ENCODE peak calls at places on chromosomes 11 and 22, in nine cellular contexts. Z is tibial artery, L is GM23248, E is adipocyte, M is Caco-2, F is upper lobe of right lung, Y is tibial nerve, Q is IMR-90, K is colonic mucosa. S is an unnamed sample. For H3K4me1 and H3K9me3, the result is how much of the 10 kb centered on the place peaks cover.

GRCh38 chr11:126542621-126543020 is 187.1 kb downstream of the ST3GAL4 start:
- DNase-seq in Q (no peak), F (no peak), L (peak), Y (no peak), Z (no peak), K (no peak), M (no peak), E (no peak), S (peak)

GRCh38 chr11:103994111-103994510 is 42.3 kb upstream of the DDI1 start:
- DNase-seq in Y (no peak), F (no peak), K (no peak), Q (no peak), Z (no peak), L (peak), E (peak), M (no peak), S (peak)

GRCh38 chr22:32389685-32390084 is 22.4 kb downstream of the RTCB start:
- DNase-seq in Y (no peak), L (peak), Q (peak), Z (no peak), E (peak), K (no peak), M (peak), F (no peak), S (no peak)

GRCh38 chr11:134696455-134696854 is 284.4 kb upstream of the B3GAT1 start:
- DNase-seq in M (no peak), Y (no peak), E (no peak), L (no peak), Q (no peak), Z (no peak), F (no peak), K (no peak), S (no peak)

GRCh38 chr22:40855960-40856512 is 403 bp downstream of the ST13 start:
- DNase-seq in L (peak), E (peak), M (no peak), Y (no peak), Z (peak), Q (peak), F (no peak), K (peak), S (peak)

GRCh38 chr11:11563193-11563592 is 58.6 kb downstream of the GALNT18 start:
- DNase-seq in E (no peak), L (no peak), K (no peak), Y (no peak), Z (no peak), M (no peak), F (no peak), Q (no peak), S (no peak)

GRCh38 chr11:115464269-115464668 is 39.9 kb downstream of the CADM1 start:
- DNase-seq in M (no peak), Q (peak), K (no peak), Y (no peak), E (no peak), L (no peak), Z (no peak), F (no peak), S (peak)

GRCh38 chr11:127470485-127470884 is 469.9 kb upstream of the KIRREL3 start:
- DNase-seq in M (peak), Y (no peak), Z (no peak), L (peak), E (no peak), F (no peak), K (no peak), Q (no peak), S (no peak)

GRCh38 chr22:23537421-23537820 is 42.7 kb downstream of the IGLL1 start:
- DNase-seq in M (no peak), Q (no peak), F (peak), K (no peak), E (no peak), Y (no peak), L (no peak), Z (no peak), S (no peak)

GRCh38 chr11:119602745-119603373 is 126.1 kb downstream of the NECTIN1 start:
- DNase-seq in Q (no peak), Z (no peak), F (no peak), L (no peak), Y (no peak), K (no peak), M (no peak), E (no peak), S (no peak)

GRCh38 chr22:43473441-43473840 is 61.6 kb downstream of the MPPED1 start:
- DNase-seq in M (no peak), Z (no peak), E (no peak), F (no peak), Y (no peak), K (no peak), L (no peak), Q (no peak), S (no peak)

GRCh38 chr11:100578966-100579365 is 108.1 kb upstream of the ARHGAP42 start:
- DNase-seq in L (peak), M (peak), Q (peak), Y (no peak), Z (no peak), F (no peak), E (peak), K (no peak), S (peak)

GRCh38 chr11:35823742-35824298 is 120.0 kb upstream of the LDLRAD3 start:
- DNase-seq in E (no peak), F (no peak), Y (no peak), K (no peak), Q (no peak), M (no peak), L (no peak), Z (no peak), S (no peak)

GRCh38 chr22:27245056-27245455 is 556.5 kb downstream of the MN1 start:
- DNase-seq in Q (no peak), M (no peak), E (no peak), Z (no peak), Y (no peak), F (no peak), K (no peak), L (no peak), S (no peak)

GRCh38 chr11:132373405-132374141 is 1003.2 kb downstream of the NTM start:
- DNase-seq in F (no peak), M (no peak), L (no peak), K (no peak), Q (no peak), E (no peak), Z (no peak), Y (no peak), S (no peak)

GRCh38 chr11:12090761-12091261 is 19.6 kb upstream of the MICAL2 start:
- DNase-seq in Y (no peak), Z (peak), Q (no peak), F (peak), M (peak), K (peak), E (no peak), L (no peak), S (no peak)

GRCh38 chr22:37095113-37095512 is 14.4 kb downstream of the TMPRSS6 start:
- DNase-seq in Q (no peak), E (no peak), Z (no peak), K (no peak), F (no peak), M (no peak), Y (no peak), L (no peak), S (no peak)

GRCh38 chr11:12214751-12215150 is 104.4 kb downstream of the MICAL2 start:
- DNase-seq in Q (peak), Z (no peak), L (peak), E (peak), K (no peak), M (peak), F (no peak), Y (no peak), S (no peak)

GRCh38 chr11:93248602-93249001 is 50.8 kb upstream of the SLC36A4 start:
- DNase-seq in M (no peak), Z (no peak), Q (peak), E (peak), K (no peak), Y (no peak), L (peak), F (no peak), S (no peak)

GRCh38 chr11:12161603-12162350 is 51.4 kb downstream of the MICAL2 start:
- DNase-seq in Z (no peak), F (peak), L (no peak), Y (no peak), E (no peak), M (no peak), Q (no peak), K (no peak), S (no peak)

GRCh38 chr11:18392434-18393321 is 1.7 kb upstream of the LDHA start:
- DNase-seq in K (no peak), L (peak), Q (no peak), E (no peak), M (no peak), Y (no peak), F (no peak), Z (no peak), S (no peak)

GRCh38 chr11:16860632-16861031 is 122.2 kb downstream of the C11orf58 start:
- DNase-seq in Z (no peak), Y (no peak), L (no peak), Q (no peak), F (no peak), K (no peak), E (no peak), M (no peak), S (no peak)

GRCh38 chr11:75212463-75212862 is 28.1 kb upstream of the TPBGL start:
- DNase-seq in F (no peak), E (no peak), Y (no peak), Q (no peak), Z (no peak), M (no peak), K (no peak), L (no peak), S (no peak)

GRCh38 chr11:120129570-120129969 is 8.3 kb downstream of the TRIM29 start:
- DNase-seq in Y (no peak), M (no peak), K (no peak), F (peak), L (no peak), E (no peak), Z (no peak), Q (no peak), S (no peak)

GRCh38 chr11:43579171-43579918 is 101.2 kb upstream of the HSD17B12 start:
- DNase-seq in E (peak), L (peak), Z (no peak), Q (peak), F (no peak), K (no peak), Y (no peak), M (peak), S (peak)

GRCh38 chr22:19120829-19121630 is 1.2 kb downstream of the DGCR2 start:
- DNase-seq in M (peak), K (peak), L (peak), Z (no peak), F (peak), Y (no peak), E (peak), Q (peak), S (peak)

GRCh38 chr22:30453731-30454510 is 17.9 kb downstream of the SEC14L3 start:
- DNase-seq in Q (no peak), L (peak), Y (no peak), E (peak), Z (no peak), M (no peak), F (peak), K (no peak), S (no peak)

GRCh38 chr11:132427611-132428010 is 1057.2 kb downstream of the NTM start:
- DNase-seq in Z (no peak), E (no peak), F (no peak), M (no peak), L (peak), Y (no peak), K (no peak), Q (no peak), S (peak)

GRCh38 chr11:130209128-130209932 is 49.7 kb downstream of the ST14 start:
- DNase-seq in K (peak), M (no peak), Q (no peak), Y (no peak), E (no peak), L (no peak), F (peak), Z (no peak), S (no peak)

GRCh38 chr11:41498726-41499125 is 39.3 kb upstream of the LRRC4C start:
- DNase-seq in Y (no peak), M (no peak), Q (no peak), Z (no peak), F (no peak), L (peak), K (no peak), E (peak), S (no peak)

GRCh38 chr11:72831521-72832300 is 17.5 kb downstream of the ATG16L2 start:
- DNase-seq in L (peak), E (peak), Y (peak), Z (peak), K (peak), M (peak), Q (peak), F (peak), S (peak)

GRCh38 chr11:297666-298405 is 1.5 kb downstream of the IFITM5 start:
- DNase-seq in K (no peak), Q (no peak), Z (peak), E (no peak), M (no peak), Y (peak), L (peak), F (peak), S (no peak)

GRCh38 chr11:48058064-48058463 is 77.7 kb downstream of the PTPRJ start:
- DNase-seq in E (no peak), Y (no peak), F (no peak), Z (no peak), Q (no peak), L (no peak), M (no peak), K (no peak), S (no peak)

GRCh38 chr11:96204721-96205459 is 138.1 kb downstream of the MAML2 start:
- DNase-seq in Y (no peak), M (no peak), Z (no peak), Q (no peak), F (no peak), L (no peak), E (no peak), K (no peak), S (no peak)

GRCh38 chr22:29691636-29692326 is 28.0 kb upstream of the CABP7 start:
- DNase-seq in K (no peak), Y (no peak), F (no peak), E (no peak), Q (no peak), Z (no peak), M (no peak), L (no peak), S (no peak)

GRCh38 chr22:29790061-29790460 is 22.9 kb downstream of the UQCR10 start:
- DNase-seq in Z (no peak), E (no peak), M (no peak), Y (no peak), F (no peak), K (no peak), Q (no peak), L (no peak), S (no peak)

GRCh38 chr11:102712140-102712539 is 6.6 kb upstream of the MMP27 start:
- DNase-seq in F (no peak), K (no peak), Z (no peak), L (no peak), Y (no peak), Q (no peak), M (no peak), E (no peak), S (no peak)

GRCh38 chr11:110295487-110296225 is 758 bp downstream of the RDX start:
- DNase-seq in K (peak), Y (peak), F (peak), Q (peak), Z (peak), M (peak), L (peak), E (peak), S (peak)

GRCh38 chr22:27088026-27088425 is 430.6 kb downstream of the MIAT start:
- DNase-seq in Q (peak), F (no peak), E (peak), Y (no peak), M (no peak), K (no peak), Z (no peak), L (peak), S (peak)

GRCh38 chr11:114309517-114309916 is 13.3 kb downstream of the NNMT start:
- DNase-seq in E (peak), Y (no peak), Z (no peak), F (no peak), Q (no peak), K (no peak), M (no peak), L (peak), S (no peak)
- H3K4me1 ChIP-seq in E (half or more), Y (under half), Z (under half), F (half or more), Q (under half), K (under half), M (under half), L (half or more), S (under half)

GRCh38 chr11:133661867-133662266 is 129.6 kb upstream of the OPCML start:
- DNase-seq in F (no peak), K (no peak), Z (no peak), E (no peak), Y (no peak), Q (no peak), L (no peak), M (no peak), S (no peak)

GRCh38 chr11:133660202-133660568 is 127.9 kb upstream of the OPCML start:
- DNase-seq in Y (no peak), E (no peak), M (no peak), K (no peak), F (no peak), Z (no peak), Q (no peak), L (no peak), S (no peak)

GRCh38 chr11:133659542-133660201 is 127.4 kb upstream of the OPCML start:
- DNase-seq in F (no peak), Q (no peak), M (no peak), K (no peak), L (no peak), E (no peak), Y (no peak), Z (no peak), S (no peak)

GRCh38 chr11:133656100-133656635 is 123.9 kb upstream of the OPCML start:
- DNase-seq in K (no peak), Q (no peak), L (no peak), Y (no peak), Z (no peak), E (no peak), M (no peak), F (no peak), S (no peak)
- H3K9me3 ChIP-seq in K (under half), Q (under half), L (under half), Y (under half), Z (under half), E (under half), M (under half), F (under half), S (under half)

GRCh38 chr11:24885580-24886173 is 388.8 kb downstream of the LUZP2 start:
- DNase-seq in Q (no peak), E (no peak), M (no peak), Z (no peak), K (no peak), L (no peak), Y (no peak), F (no peak), S (no peak)

GRCh38 chr11:24880962-24881361 is 384.1 kb downstream of the LUZP2 start:
- DNase-seq in M (no peak), Y (no peak), E (no peak), K (no peak), L (no peak), Q (no peak), Z (no peak), F (no peak), S (peak)
- H3K4me1 ChIP-seq in M (under half), Y (under half), E (under half), K (under half), L (under half), Q (under half), Z (under half), F (under half), S (under half)

DNA sequence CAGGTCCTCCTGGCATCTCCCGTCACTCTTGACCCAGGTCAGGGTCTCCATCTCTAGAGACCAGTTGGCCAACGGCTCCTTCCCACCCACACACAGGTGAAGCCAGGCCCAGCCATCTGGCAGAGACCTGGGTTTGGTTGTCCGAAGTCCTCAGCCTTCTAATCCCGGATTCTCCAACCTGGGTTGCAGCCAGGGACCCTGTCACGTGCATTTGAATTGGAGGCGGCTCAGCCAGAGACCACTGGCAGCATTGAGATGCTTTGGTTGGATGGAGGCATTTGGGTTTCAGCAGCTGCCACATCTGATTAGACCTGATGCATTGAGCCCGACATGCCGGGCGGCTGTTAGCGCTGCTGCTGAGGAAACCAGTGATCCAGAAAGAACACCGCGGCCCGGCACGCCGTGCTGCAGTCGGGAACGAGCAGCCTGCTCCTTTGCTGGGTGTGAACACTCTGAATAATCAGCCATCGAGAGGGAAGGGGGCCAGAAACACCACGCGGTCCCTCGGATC is 163.2 kb downstream of the BRD1 start:
- DNase-seq in L (no peak), Z (no peak), F (peak), Y (no peak), K (no peak), M (no peak), E (no peak), Q (no peak), S (no peak)
- H3K9me3 ChIP-seq in L (under half), Z (under half), F (under half), Y (under half), K (under half), M (under half), E (under half), Q (under half), S (under half)

GRCh38 chr11:65305501-65306268 is 9.0 kb upstream of the CDC42EP2 start:
- DNase-seq in Y (peak), F (no peak), Z (no peak), Q (peak), K (peak), M (peak), L (no peak), E (no peak), S (peak)
- H3K4me1 ChIP-seq in Y (under half), F (under half), Z (under half), Q (under half), K (under half), M (half or more), L (under half), E (under half), S (under half)

GRCh38 chr22:47540011-47540410 is 777.6 kb downstream of the TBC1D22A start:
- DNase-seq in E (no peak), K (no peak), L (no peak), Z (no peak), Y (no peak), F (no peak), Q (no peak), M (no peak), S (no peak)

GRCh38 chr22:47539374-47539773 is 776.9 kb downstream of the TBC1D22A start:
- DNase-seq in F (no peak), Q (no peak), L (no peak), Y (no peak), M (no peak), Z (no peak), E (no peak), K (no peak), S (no peak)

GRCh38 chr22:47547239-47547661 is 784.8 kb downstream of the TBC1D22A start:
- DNase-seq in F (no peak), Z (no peak), L (no peak), E (no peak), Q (no peak), Y (no peak), K (no peak), M (no peak), S (no peak)

GRCh38 chr22:47544696-47545095 is 782.2 kb downstream of the TBC1D22A start:
- DNase-seq in Z (no peak), K (no peak), F (no peak), Y (no peak), L (no peak), M (no peak), E (no peak), Q (no peak), S (no peak)

GRCh38 chr22:47543447-47543846 is 781.0 kb downstream of the TBC1D22A start:
- DNase-seq in K (no peak), F (no peak), Y (no peak), M (no peak), L (no peak), E (no peak), Z (no peak), Q (no peak), S (no peak)
- H3K9me3 ChIP-seq in K (under half), F (under half), Y (under half), M (under half), L (under half), E (under half), Z (under half), Q (under half), S (under half)

GRCh38 chr11:64526795-64527194 is 64.2 kb upstream of the SLC22A12 start:
- DNase-seq in Q (no peak), Y (no peak), L (no peak), K (no peak), E (no peak), F (peak), M (no peak), Z (no peak), S (no peak)
- H3K4me1 ChIP-seq in Q (under half), Y (under half), L (under half), K (under half), E (under half), F (under half), M (under half), Z (under half), S (under half)

S was measured in astrocyte.